ENCODE peak calls at places on chromosomes 5 and 9, in five cellular contexts. W is CD4-positive, alpha-beta T cell; F is sigmoid colon; H is PC-3; M is neural crest cell. Q is an unnamed sample.
A peak's percentile ranks its signal among the peaks of the same experiment; 100 is the strongest.

GRCh38 chr9:108057421-108058136 is 568.0 kb upstream of the KLF4 start:
- DNase-seq in W (no peak), F (peak; percentile 81), H (peak; percentile 88), M (no peak), Q (no peak)

GRCh38 chr9:127779136-127779981 is 893 bp upstream of the SH2D3C start:
- DNase-seq in W (no peak), F (no peak), H (no peak), M (no peak), Q (peak; percentile 68)

GRCh38 chr5:131633830-131634229 is 1.2 kb downstream of the RAPGEF6 start:
- DNase-seq in W (no peak), F (no peak), H (no peak), M (no peak), Q (no peak)

GRCh38 chr9:132372177-132373095 is 17.6 kb upstream of the SETX start:
- DNase-seq in W (no peak), F (peak; percentile 78), H (peak; percentile 29), M (no peak), Q (no peak)

GRCh38 chr9:18474778-18475177 is 825 bp downstream of the ADAMTSL1 start:
- DNase-seq in W (no peak), F (no peak), H (peak; percentile 60), M (no peak), Q (no peak)

GRCh38 chr9:113695901-113696300 is 180.2 kb upstream of the ZNF618 start:
- DNase-seq in W (no peak), F (no peak), H (peak; percentile 87), M (no peak), Q (no peak)

GRCh38 chr9:107540167-107540566 is 50.6 kb upstream of the KLF4 start:
- DNase-seq in W (no peak), F (no peak), H (no peak), M (no peak), Q (no peak)

GRCh38 chr9:122059214-122059978 is 33.7 kb downstream of the TTLL11 start:
- DNase-seq in W (no peak), F (no peak), H (no peak), M (no peak), Q (no peak)

GRCh38 chr5:76691470-76692273 is 24.3 kb upstream of the F2R start:
- DNase-seq in W (no peak), F (no peak), H (no peak), M (peak; percentile 5), Q (no peak)

GRCh38 chr5:141878186-141878770 is at the start of gene PCDH1:
- DNase-seq in W (peak; percentile 34), F (no peak), H (peak; percentile 43), M (no peak), Q (no peak)

GRCh38 chr9:111661802-111662491 is 542 bp downstream of the GNG10 start:
- DNase-seq in W (peak; percentile 20), F (peak; percentile 65), H (peak; percentile 25), M (peak; percentile 35), Q (peak; percentile 64)

GRCh38 chr5:174903333-174903732 is 179.0 kb downstream of the MSX2 start:
- DNase-seq in W (no peak), F (no peak), H (peak; percentile 3), M (no peak), Q (no peak)

GRCh38 chr9:99478469-99479027 is 256.5 kb downstream of the SEC61B start:
- DNase-seq in W (no peak), F (no peak), H (no peak), M (no peak), Q (no peak)

GRCh38 chr5:140189977-140190867 is 15.2 kb downstream of the CYSTM1 start:
- DNase-seq in W (no peak), F (no peak), H (no peak), M (no peak), Q (no peak)

GRCh38 chr5:965604-966344 is 42.8 kb upstream of the NKD2 start:
- DNase-seq in W (no peak), F (no peak), H (no peak), M (no peak), Q (no peak)

GRCh38 chr5:172455511-172456061 is 1.3 kb upstream of the SH3PXD2B start:
- DNase-seq in W (no peak), F (peak; percentile 74), H (no peak), M (no peak), Q (no peak)

GRCh38 chr5:132261881-132262845 is 4.7 kb downstream of the PDLIM4 start:
- DNase-seq in W (no peak), F (no peak), H (no peak), M (no peak), Q (no peak)

GRCh38 chr5:132747693-132748440 is 641 bp downstream of the CCNI2 start:
- DNase-seq in W (peak; percentile 58), F (no peak), H (no peak), M (no peak), Q (peak; percentile 48)

GRCh38 chr9:30329441-30329840 is 2055.0 kb upstream of the ACO1 start:
- DNase-seq in W (no peak), F (no peak), H (no peak), M (no peak), Q (no peak)

GRCh38 chr9:121720992-121721350 is 69.5 kb downstream of the DAB2IP start:
- DNase-seq in W (no peak), F (no peak), H (peak; percentile 27), M (no peak), Q (no peak)

GRCh38 chr5:53243403-53243802 is 133.8 kb upstream of the MOCS2 start:
- DNase-seq in W (no peak), F (no peak), H (no peak), M (no peak), Q (no peak)

GRCh38 chr5:71455427-71456361 is at the start of gene BDP1:
- DNase-seq in W (peak; percentile 97), F (peak; percentile 97), H (peak; percentile 94), M (peak; percentile 93), Q (peak; percentile 92)
- TF ChIP-seq CTCF in W (peak; percentile 49), F (no peak), H (peak; percentile 27), M (peak; percentile 53), Q (peak; percentile 18)

GRCh38 chr5:57406591-57406990 is 76.0 kb downstream of the ACTBL2 start:
- DNase-seq in W (no peak), F (no peak), H (no peak), M (no peak), Q (no peak)
- TF ChIP-seq CTCF in W (no peak), F (no peak), H (no peak), M (no peak), Q (no peak)

GRCh38 chr9:12666813-12667212 is 26.4 kb upstream of the TYRP1 start:
- DNase-seq in W (no peak), F (no peak), H (peak; percentile 32), M (no peak), Q (no peak)
- TF ChIP-seq CTCF in W (no peak), F (no peak), H (peak; percentile 54), M (no peak), Q (peak; percentile 20)

DNA sequence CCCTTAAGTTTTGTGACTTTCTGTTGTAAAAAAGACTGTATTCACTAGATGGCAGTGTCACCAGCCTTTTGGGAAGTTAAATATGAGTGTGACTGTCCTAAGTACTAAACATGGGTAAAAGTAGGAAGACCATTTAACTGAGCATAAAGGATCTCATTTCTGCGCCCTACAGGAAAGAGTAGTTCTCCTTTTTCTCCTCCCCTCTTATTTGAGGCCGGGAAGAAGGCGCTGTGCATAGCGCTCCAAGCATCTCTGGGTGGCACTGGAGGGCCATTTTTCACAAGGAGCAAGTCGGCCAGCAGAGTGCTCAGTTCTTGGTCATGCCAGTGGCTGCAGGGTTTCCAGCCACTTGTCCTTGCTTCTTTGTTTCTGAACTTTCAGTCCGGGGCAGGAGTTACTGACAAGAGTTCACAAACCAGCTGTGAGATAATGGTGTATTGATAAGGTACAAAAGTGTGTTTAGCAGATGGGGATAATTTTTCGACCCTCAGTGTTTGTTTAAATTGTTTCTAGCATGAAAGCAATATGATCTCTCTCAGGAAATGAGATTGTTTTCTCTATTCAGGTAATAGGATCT is 227.6 kb upstream of the DMRT1 start:
- DNase-seq in W (peak; percentile 14), F (peak; percentile 92), H (peak; percentile 77), M (peak; percentile 44), Q (peak; percentile 63)
- TF ChIP-seq CTCF in W (peak; percentile 83), F (peak; percentile 86), H (peak; percentile 94), M (peak; percentile 82), Q (peak; percentile 86)

DNA sequence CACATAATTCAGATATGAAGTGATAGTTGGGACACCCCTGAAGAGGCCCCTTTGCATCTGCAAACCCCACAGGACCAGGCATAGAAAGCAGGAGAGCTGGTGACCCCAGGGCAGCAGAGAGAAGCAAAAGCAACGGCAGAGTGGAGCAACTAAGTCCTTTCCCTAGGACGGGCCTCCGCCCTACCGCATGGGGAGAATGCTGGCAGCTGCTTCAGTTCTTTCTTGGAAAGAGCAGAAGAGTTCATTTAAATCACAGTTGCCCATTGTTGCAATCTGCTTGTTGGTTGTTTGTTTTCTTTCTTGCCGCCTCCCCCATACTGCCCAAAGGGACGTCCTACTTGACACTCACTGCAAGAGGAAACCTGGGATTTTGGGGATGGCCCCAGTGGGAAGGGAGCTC is 126.2 kb downstream of the ADAMTS16 start:
- DNase-seq in W (no peak), F (no peak), H (no peak), M (no peak), Q (no peak)
- TF ChIP-seq CTCF in W (no peak), F (no peak), H (no peak), M (no peak), Q (no peak)

GRCh38 chr9:95874989-95875304 is 544 bp upstream of the ERCC6L2 start:
- DNase-seq in W (peak; percentile 63), F (peak; percentile 79), H (no peak), M (peak; percentile 26), Q (peak; percentile 36)

GRCh38 chr9:95874303-95874988 is 1.0 kb upstream of the ERCC6L2 start:
- DNase-seq in W (no peak), F (no peak), H (peak; percentile 18), M (no peak), Q (no peak)

GRCh38 chr9:95876138-95876444 is 600 bp downstream of the ERCC6L2 start:
- DNase-seq in W (no peak), F (no peak), H (no peak), M (no peak), Q (no peak)

GRCh38 chr9:95876595-95876994 is 1.1 kb downstream of the ERCC6L2 start:
- DNase-seq in W (no peak), F (no peak), H (peak; percentile 25), M (no peak), Q (no peak)

DNA sequence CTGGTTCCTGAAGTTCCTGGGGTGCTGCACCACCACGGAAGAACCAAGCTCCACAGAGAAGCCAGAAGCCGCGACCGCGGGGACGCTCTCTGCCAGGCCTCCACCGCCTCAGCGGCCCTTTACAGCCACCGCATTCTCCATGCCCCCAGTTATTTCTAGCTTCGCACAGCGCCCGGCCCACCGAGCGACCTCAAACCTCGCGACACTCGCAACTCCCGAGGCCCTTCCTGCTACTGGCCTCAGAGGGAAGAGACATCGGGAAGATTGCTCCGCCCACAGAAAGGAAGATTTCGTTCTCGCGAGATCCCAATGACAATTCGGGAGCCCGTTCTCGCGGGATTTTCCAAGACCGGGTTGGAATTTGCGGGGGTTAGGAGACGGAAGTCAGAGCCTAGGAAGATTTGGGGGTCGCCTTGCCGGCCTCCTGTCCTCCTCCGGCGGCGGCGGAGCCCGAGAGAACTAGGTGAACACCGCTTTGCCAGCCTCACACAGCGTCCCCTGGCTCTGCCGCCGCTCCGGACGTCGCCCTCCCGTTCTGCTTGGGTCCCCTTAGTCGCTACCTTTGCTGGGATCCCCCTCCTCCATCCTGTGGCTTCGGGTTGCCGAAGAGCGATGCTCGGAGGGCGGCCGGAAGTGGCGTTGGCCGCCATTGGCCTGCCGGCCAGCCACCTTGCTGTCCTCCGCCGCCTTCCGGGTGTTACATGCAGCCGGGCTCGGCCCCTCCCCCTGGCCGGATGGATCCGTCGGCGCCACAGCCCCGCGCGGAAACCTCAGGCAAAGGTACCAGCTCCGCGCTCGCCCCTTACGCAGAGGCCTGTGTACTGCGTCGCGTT is at the start of gene ERCC6L2:
- DNase-seq in W (peak; percentile 90), F (peak; percentile 98), H (peak; percentile 97), M (peak; percentile 94), Q (peak; percentile 88)
- TF ChIP-seq CTCF in W (no peak), F (no peak), H (no peak), M (peak; percentile 20), Q (no peak)